ENCODE peak calls at places on chromosomes 13 and 19, in nine cellular contexts. S, Z, J, M, P, C, L, E and V are unnamed samples.

GRCh38 chr19:4976412-4977298 is 7.7 kb downstream of the KDM4B start:
- DNase-seq in M (peak), E (peak), S (peak), P (no peak), J (peak), Z (no peak), C (no peak), L (no peak), V (no peak)

GRCh38 chr19:41688687-41689086 is 617 bp upstream of the CEACAM7 start:
- DNase-seq in C (no peak), M (no peak), P (no peak), Z (no peak), L (no peak), E (no peak), J (no peak), S (no peak), V (no peak)

GRCh38 chr13:50053844-50054243 is 38.6 kb downstream of the KCNRG start:
- DNase-seq in Z (no peak), C (no peak), E (no peak), J (no peak), P (no peak), M (no peak), S (no peak), L (no peak), V (no peak)

GRCh38 chr19:7743425-7743841 is 3.9 kb downstream of the CD209 start:
- DNase-seq in M (no peak), J (no peak), C (peak), E (no peak), L (no peak), S (no peak), P (no peak), Z (peak), V (no peak)

GRCh38 chr19:39401549-39402416 is 4.9 kb upstream of the ZFP36 start:
- DNase-seq in P (no peak), M (no peak), E (peak), J (peak), C (peak), Z (peak), S (no peak), L (peak), V (no peak)

GRCh38 chr13:19088416-19088815 is 93.2 kb downstream of the TUBA3C start:
- DNase-seq in Z (no peak), M (no peak), S (no peak), P (no peak), C (no peak), L (no peak), E (no peak), J (no peak), V (no peak)

GRCh38 chr19:5423567-5424125 is 31.6 kb upstream of the ZNRF4 start:
- DNase-seq in S (no peak), C (no peak), J (no peak), P (no peak), E (no peak), Z (no peak), M (no peak), L (no peak), V (no peak)

GRCh38 chr13:59677966-59678814 is 485.5 kb downstream of the DIAPH3 start:
- DNase-seq in J (peak), E (no peak), L (peak), C (peak), P (no peak), Z (no peak), M (no peak), S (peak), V (peak)

GRCh38 chr13:60009300-60010248 is 154.2 kb downstream of the DIAPH3 start:
- DNase-seq in J (no peak), L (no peak), Z (no peak), M (no peak), S (no peak), E (peak), C (no peak), P (no peak), V (no peak)

GRCh38 chr19:409515-410242 is 732 bp upstream of the C2CD4C start:
- DNase-seq in E (no peak), M (peak), L (no peak), P (no peak), Z (peak), J (peak), C (no peak), S (no peak), V (peak)

GRCh38 chr19:46374526-46375475 is 27.9 kb downstream of the PPP5C start:
- DNase-seq in Z (peak), C (no peak), L (no peak), P (no peak), J (no peak), S (no peak), M (no peak), E (no peak), V (no peak)

GRCh38 chr19:4690362-4690761 is 20.2 kb upstream of the MYDGF start:
- DNase-seq in C (no peak), P (no peak), S (no peak), M (no peak), E (no peak), J (no peak), Z (no peak), L (no peak), V (no peak)

GRCh38 chr13:75636339-75637095 is 387 bp downstream of the LMO7 start:
- DNase-seq in L (peak), S (peak), C (peak), P (no peak), E (no peak), M (peak), Z (no peak), J (peak), V (no peak)

GRCh38 chr13:102900193-102900608 is 54.4 kb downstream of the ERCC5 start:
- DNase-seq in J (no peak), C (no peak), E (no peak), Z (no peak), P (no peak), M (no peak), L (no peak), S (no peak), V (no peak)

GRCh38 chr13:21670883-21671792 is at the start of gene FGF9:
- DNase-seq in L (peak), E (peak), S (peak), M (peak), P (peak), Z (no peak), C (peak), J (peak), V (peak)

GRCh38 chr19:33391631-33392249 is 18.2 kb downstream of the CEBPG start:
- DNase-seq in E (no peak), C (no peak), P (no peak), Z (peak), S (no peak), L (no peak), J (no peak), M (no peak), V (no peak)

GRCh38 chr13:101398920-101399319 is 17.4 kb downstream of the NALCN start:
- DNase-seq in Z (no peak), E (no peak), J (peak), M (no peak), P (no peak), L (no peak), C (no peak), S (peak), V (no peak)

GRCh38 chr19:50952890-50953289 is at the start of gene KLK5:
- DNase-seq in J (no peak), P (no peak), M (no peak), S (no peak), Z (no peak), E (no peak), C (no peak), L (no peak), V (no peak)

GRCh38 chr19:13506550-13506878 is 235 bp upstream of the CACNA1A start:
- DNase-seq in L (peak), P (no peak), E (no peak), Z (no peak), M (peak), S (no peak), J (no peak), C (no peak), V (no peak)

GRCh38 chr19:13974073-13974472 is 21.8 kb downstream of the DCAF15 start:
- DNase-seq in E (no peak), C (no peak), Z (no peak), M (peak), J (peak), L (peak), S (no peak), P (peak), V (peak)

GRCh38 chr13:110297011-110297410 is 9.9 kb downstream of the COL4A1 start:
- DNase-seq in M (no peak), S (no peak), J (no peak), L (no peak), C (no peak), Z (no peak), P (no peak), E (no peak), V (no peak)

GRCh38 chr13:36323408-36323807 is 22.8 kb downstream of the SPART start:
- DNase-seq in E (no peak), M (no peak), L (no peak), Z (no peak), J (no peak), C (no peak), S (no peak), P (no peak), V (no peak)

GRCh38 chr19:10430505-10431253 is 10.3 kb downstream of the PDE4A start:
- DNase-seq in S (no peak), J (peak), Z (no peak), E (peak), M (peak), P (no peak), C (peak), L (peak), V (no peak)

GRCh38 chr19:13665125-13665903 is 99.0 kb upstream of the MRI1 start:
- DNase-seq in C (peak), P (no peak), E (no peak), M (no peak), S (no peak), Z (no peak), L (no peak), J (no peak), V (no peak)

GRCh38 chr19:4014541-4015491 is 7.3 kb downstream of the PIAS4 start:
- DNase-seq in E (peak), M (peak), Z (no peak), C (no peak), S (no peak), P (no peak), J (no peak), L (no peak), V (no peak)